ENCODE peak calls at places on chromosomes 12 and 14, in nine cellular contexts. T, O, Y, A, M, J, P, C and I are unnamed samples.

GRCh38 chr14:54462048-54462447 is 20.9 kb upstream of the CNIH1 start:
- DNase-seq in T (no peak), O (no peak), Y (no peak), A (no peak), M (no peak), J (no peak), P (no peak), C (no peak), I (no peak)

GRCh38 chr12:75489613-75490210 is 9.2 kb downstream of the GLIPR1 start:
- DNase-seq in T (no peak), O (no peak), Y (no peak), A (no peak), M (no peak), J (no peak), P (no peak), C (no peak), I (no peak)

GRCh38 chr14:69708586-69709169 is 58.3 kb upstream of the SRSF5 start:
- DNase-seq in T (no peak), O (no peak), Y (no peak), A (no peak), M (peak; percentile 58), J (no peak), P (peak; percentile 40), C (no peak), I (no peak)

GRCh38 chr12:57518920-57519757 is 1.2 kb downstream of the DDIT3 start:
- DNase-seq in T (no peak), O (peak; percentile 29), Y (no peak), A (no peak), M (peak; percentile 56), J (peak; percentile 67), P (peak; percentile 51), C (peak; percentile 43), I (no peak)

GRCh38 chr14:41663478-41663845 is 56.8 kb downstream of the LRFN5 start:
- DNase-seq in T (no peak), O (no peak), Y (no peak), A (no peak), M (no peak), J (no peak), P (no peak), C (no peak), I (no peak)

GRCh38 chr12:32034045-32034444 is 72.6 kb upstream of the BICD1 start:
- DNase-seq in T (no peak), O (no peak), Y (no peak), A (no peak), M (no peak), J (no peak), P (no peak), C (no peak), I (no peak)

GRCh38 chr12:52956987-52957386 is 8.1 kb downstream of the KRT18 start:
- DNase-seq in T (no peak), O (no peak), Y (no peak), A (no peak), M (no peak), J (no peak), P (peak; percentile 69), C (no peak), I (no peak)

GRCh38 chr14:70121521-70121920 is 67.2 kb downstream of the SLC8A3 start:
- DNase-seq in T (no peak), O (no peak), Y (no peak), A (no peak), M (no peak), J (no peak), P (no peak), C (no peak), I (no peak)

GRCh38 chr12:124524231-124524925 is 43.0 kb downstream of the NCOR2 start:
- DNase-seq in T (peak; percentile 41), O (no peak), Y (no peak), A (no peak), M (no peak), J (no peak), P (no peak), C (no peak), I (no peak)

GRCh38 chr14:77099425-77100167 is 1.5 kb downstream of the CIPC start:
- DNase-seq in T (peak; percentile 21), O (peak; percentile 44), Y (peak; percentile 56), A (no peak), M (no peak), J (no peak), P (no peak), C (no peak), I (no peak)

GRCh38 chr14:67704484-67705089 is 2.9 kb downstream of the RDH12 start:
- DNase-seq in T (no peak), O (peak; percentile 16), Y (peak; percentile 44), A (peak; percentile 45), M (peak; percentile 59), J (no peak), P (peak; percentile 73), C (no peak), I (no peak)

GRCh38 chr14:74140374-74140850 is 55.7 kb downstream of the LIN52 start:
- DNase-seq in T (no peak), O (peak; percentile 73), Y (peak; percentile 75), A (no peak), M (peak; percentile 86), J (peak; percentile 54), P (no peak), C (no peak), I (no peak)

GRCh38 chr12:102735104-102735503 is 181.9 kb downstream of the PAH start:
- DNase-seq in T (no peak), O (no peak), Y (no peak), A (peak; percentile 75), M (no peak), J (no peak), P (no peak), C (no peak), I (no peak)
- H3K27ac ChIP-seq in T (no peak overlapping the region), O (no peak overlapping the region), Y (no peak overlapping the region), A (peak overlapping the region; percentile 63), M (no peak overlapping the region), J (no peak overlapping the region), P (no peak overlapping the region), C (no peak overlapping the region), I (no peak overlapping the region)

DNA sequence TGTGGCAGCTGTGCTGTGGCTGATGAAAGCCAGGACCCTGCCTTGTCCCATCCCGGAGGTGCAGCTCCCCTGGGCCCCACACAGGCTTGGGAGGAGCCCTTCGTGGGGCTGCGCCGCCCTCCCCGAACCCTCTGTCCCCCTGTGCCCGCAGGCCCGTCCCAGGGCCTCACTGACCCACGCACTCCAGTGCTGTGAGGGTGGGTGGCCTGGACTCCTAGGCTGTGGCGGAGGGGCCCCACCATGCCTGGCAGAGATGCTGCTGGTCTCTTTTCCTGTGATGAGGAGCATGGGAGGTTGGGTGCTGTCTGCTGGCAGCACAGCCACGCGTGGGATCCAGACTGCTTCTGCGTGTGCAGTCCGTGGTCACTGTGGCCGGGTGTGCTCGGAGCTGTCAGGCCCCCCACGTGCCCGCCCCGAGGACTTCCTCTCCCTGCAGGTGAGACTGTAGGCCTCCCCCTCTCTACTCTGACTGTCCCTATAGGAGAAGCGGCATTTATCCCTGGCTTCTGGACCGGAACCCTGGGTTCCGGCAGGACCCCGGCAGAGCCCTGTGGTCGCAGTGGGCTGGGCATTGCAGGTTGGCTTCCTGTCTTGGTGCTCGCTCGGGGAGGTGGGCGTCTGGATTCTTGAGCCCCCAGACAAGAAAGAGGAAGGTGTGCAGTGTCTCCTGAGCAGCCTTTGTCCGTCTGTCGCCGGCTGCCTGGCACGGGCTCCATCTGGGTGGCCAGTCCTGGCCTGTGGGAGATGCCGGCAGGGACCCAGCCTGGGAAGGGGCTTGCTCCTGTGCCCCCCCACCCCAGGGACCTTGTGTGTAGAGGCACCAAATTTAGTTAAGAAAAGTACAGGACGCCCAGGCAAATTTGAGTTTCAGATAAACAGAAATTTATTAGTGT is 2.3 kb downstream of the MTA1 start:
- DNase-seq in T (no peak), O (no peak), Y (no peak), A (no peak), M (no peak), J (no peak), P (no peak), C (no peak), I (no peak)
- H3K27ac ChIP-seq in T (no peak overlapping the region), O (peak overlapping the region; percentile 68), Y (no peak overlapping the region), A (no peak overlapping the region), M (peak overlapping the region; percentile 66), J (peak overlapping the region; percentile 16), P (no peak overlapping the region), C (no peak overlapping the region), I (no peak overlapping the region)

GRCh38 chr14:104702106-104702505 is 12.7 kb downstream of the INF2 start:
- DNase-seq in T (no peak), O (no peak), Y (no peak), A (no peak), M (no peak), J (no peak), P (no peak), C (no peak), I (no peak)

GRCh38 chr14:104703269-104703668 is 13.9 kb downstream of the INF2 start:
- DNase-seq in T (no peak), O (no peak), Y (no peak), A (no peak), M (no peak), J (no peak), P (no peak), C (no peak), I (no peak)

GRCh38 chr14:104704252-104704651 is 14.8 kb downstream of the INF2 start:
- DNase-seq in T (no peak), O (no peak), Y (no peak), A (no peak), M (no peak), J (no peak), P (no peak), C (no peak), I (no peak)

GRCh38 chr14:104701383-104702076 is 12.1 kb downstream of the INF2 start:
- DNase-seq in T (no peak), O (no peak), Y (no peak), A (no peak), M (no peak), J (no peak), P (no peak), C (no peak), I (no peak)

GRCh38 chr14:104702673-104703072 is 13.3 kb downstream of the INF2 start:
- DNase-seq in T (no peak), O (no peak), Y (no peak), A (no peak), M (no peak), J (no peak), P (no peak), C (no peak), I (no peak)
- H3K27ac ChIP-seq in T (no peak overlapping the region), O (no peak overlapping the region), Y (peak overlapping the region; percentile 62), A (no peak overlapping the region), M (no peak overlapping the region), J (no peak overlapping the region), P (no peak overlapping the region), C (no peak overlapping the region), I (no peak overlapping the region)

GRCh38 chr12:79057540-79057939 is 193.0 kb downstream of the SYT1 start:
- DNase-seq in T (no peak), O (no peak), Y (no peak), A (no peak), M (no peak), J (no peak), P (no peak), C (no peak), I (no peak)

GRCh38 chr12:79055926-79056674 is 191.5 kb downstream of the SYT1 start:
- DNase-seq in T (peak; percentile 53), O (no peak), Y (no peak), A (no peak), M (no peak), J (no peak), P (peak; percentile 72), C (no peak), I (peak; percentile 16)

GRCh38 chr12:79058342-79058741 is 193.8 kb downstream of the SYT1 start:
- DNase-seq in T (no peak), O (no peak), Y (no peak), A (no peak), M (no peak), J (no peak), P (peak; percentile 68), C (no peak), I (peak; percentile 24)

GRCh38 chr12:79053394-79053793 is 188.8 kb downstream of the SYT1 start:
- DNase-seq in T (no peak), O (no peak), Y (no peak), A (no peak), M (no peak), J (no peak), P (no peak), C (no peak), I (no peak)

GRCh38 chr12:79056775-79057174 is 192.2 kb downstream of the SYT1 start:
- DNase-seq in T (no peak), O (no peak), Y (no peak), A (no peak), M (no peak), J (no peak), P (no peak), C (no peak), I (no peak)
- H3K27ac ChIP-seq in T (no peak overlapping the region), O (no peak overlapping the region), Y (no peak overlapping the region), A (no peak overlapping the region), M (no peak overlapping the region), J (no peak overlapping the region), P (peak overlapping the region; percentile 66), C (no peak overlapping the region), I (no peak overlapping the region)